ENCODE peak calls at places on chromosomes 12 and 14, in five cellular contexts. X is GM12878, D is GM23338, J is HepG2, A is HCT116. Q is an unnamed sample.

GRCh38 chr14:24334431-24335271 is at the start of gene ADCY4:
- DNase-seq in X (no peak), J (no peak), A (no peak), D (peak; percentile 56), Q (no peak)

GRCh38 chr14:103427485-103428443 is 42.5 kb downstream of the MARK3 start:
- DNase-seq in J (no peak), A (no peak), X (peak; percentile 36), D (peak; percentile 83), Q (no peak)

GRCh38 chr12:39804479-39805241 is 185.1 kb upstream of the ABCD2 start:
- DNase-seq in X (no peak), D (peak; percentile 2), A (no peak), J (no peak), Q (no peak)

GRCh38 chr14:62378057-62378456 is 615.8 kb downstream of the SNAPC1 start:
- DNase-seq in X (no peak), J (no peak), D (no peak), A (no peak), Q (no peak)

GRCh38 chr12:12723147-12723680 is 6.0 kb downstream of the CDKN1B start:
- DNase-seq in D (no peak), X (no peak), A (no peak), J (no peak), Q (no peak)

GRCh38 chr12:63045020-63045860 is 105.8 kb downstream of the AVPR1A start:
- DNase-seq in X (no peak), D (no peak), J (no peak), A (no peak), Q (no peak)

GRCh38 chr12:100404769-100405407 is 48.0 kb downstream of the SLC17A8 start:
- DNase-seq in D (peak; percentile 95), J (peak; percentile 76), X (peak; percentile 11), A (peak; percentile 84), Q (peak; percentile 4)

GRCh38 chr14:60665178-60665555 is 15.9 kb upstream of the SIX1 start:
- DNase-seq in J (peak; percentile 74), X (no peak), D (no peak), A (no peak), Q (no peak)

GRCh38 chr14:39265741-39266588 is 32.2 kb downstream of the MIA2 start:
- DNase-seq in X (no peak), A (peak; percentile 72), D (no peak), J (no peak), Q (peak; percentile 25)

GRCh38 chr12:99390707-99391106 is 256.8 kb upstream of the GARIN6 start:
- DNase-seq in D (peak; percentile 78), A (no peak), X (no peak), J (no peak), Q (peak; percentile 3)

GRCh38 chr12:114408881-114409795 is 3.2 kb upstream of the TBX5 start:
- DNase-seq in X (no peak), J (no peak), A (no peak), D (peak; percentile 75), Q (no peak)

GRCh38 chr12:116172224-116172849 is 105.2 kb downstream of the MED13L start:
- DNase-seq in X (no peak), D (no peak), A (no peak), J (no peak), Q (no peak)

GRCh38 chr12:39230086-39230485 is 212.8 kb downstream of the KIF21A start:
- DNase-seq in A (no peak), D (no peak), X (no peak), J (no peak), Q (no peak)

GRCh38 chr14:93271111-93271510 is 61.7 kb downstream of the BTBD7 start:
- DNase-seq in J (no peak), A (no peak), D (no peak), X (no peak), Q (no peak)

GRCh38 chr12:12482150-12482761 is 80.4 kb downstream of the DUSP16 start:
- DNase-seq in A (no peak), J (no peak), D (no peak), X (no peak), Q (no peak)

GRCh38 chr12:6333566-6333965 is 8.3 kb downstream of the TNFRSF1A start:
- DNase-seq in A (no peak), D (no peak), X (no peak), J (no peak), Q (no peak)

GRCh38 chr12:56522486-56523193 is 1.0 kb downstream of the RBMS2 start:
- DNase-seq in D (peak; percentile 60), J (no peak), A (no peak), X (no peak), Q (no peak)

GRCh38 chr12:27541031-27541719 is 17.2 kb downstream of the PPFIBP1 start:
- DNase-seq in X (no peak), A (no peak), J (no peak), D (peak; percentile 70), Q (no peak)

GRCh38 chr14:59208224-59208814 is 19.9 kb downstream of the DAAM1 start:
- DNase-seq in X (peak; percentile 65), J (no peak), A (no peak), D (no peak), Q (no peak)

GRCh38 chr12:45490232-45490881 is 239.1 kb upstream of the ARID2 start:
- DNase-seq in J (no peak), A (no peak), X (no peak), D (no peak), Q (no peak)

GRCh38 chr12:22334696-22335290 is at the start of gene ST8SIA1:
- DNase-seq in J (peak; percentile 7), X (no peak), A (no peak), D (peak; percentile 77), Q (no peak)

GRCh38 chr14:60758875-60759274 is 24.3 kb downstream of the MNAT1 start:
- DNase-seq in X (no peak), A (no peak), J (no peak), D (no peak), Q (no peak)

GRCh38 chr14:72863216-72864006 is 30.5 kb downstream of the DPF3 start:
- DNase-seq in X (peak; percentile 68), D (no peak), A (no peak), J (no peak), Q (no peak)

GRCh38 chr12:49200882-49201594 is 12.2 kb upstream of the TUBA1A start:
- DNase-seq in A (peak; percentile 51), J (no peak), X (peak; percentile 17), D (peak; percentile 72), Q (peak; percentile 55)

GRCh38 chr12:2641209-2641608 is 153.6 kb upstream of the FKBP4 start:
- DNase-seq in X (no peak), J (no peak), D (peak; percentile 80), A (peak; percentile 47), Q (no peak)

GRCh38 chr14:53793790-53794560 is 162.7 kb downstream of the BMP4 start:
- DNase-seq in X (no peak), D (no peak), A (no peak), J (peak; percentile 40), Q (no peak)

GRCh38 chr12:78192979-78193378 is 362.3 kb downstream of the NAV3 start:
- DNase-seq in X (no peak), D (no peak), A (no peak), J (no peak), Q (no peak)

GRCh38 chr12:89351489-89352241 is 636 bp downstream of the DUSP6 start:
- DNase-seq in J (no peak), A (no peak), X (no peak), D (no peak), Q (no peak)

GRCh38 chr12:6373022-6373787 is 2.2 kb downstream of the SCNN1A start:
- DNase-seq in A (peak; percentile 65), D (no peak), J (no peak), X (no peak), Q (no peak)

GRCh38 chr12:92444763-92445162 is 258.0 kb upstream of the PLEKHG7 start:
- DNase-seq in A (no peak), D (no peak), X (no peak), J (no peak), Q (peak; percentile 86)

GRCh38 chr12:56202838-56203237 is 13.6 kb upstream of the SMARCC2 start:
- DNase-seq in X (no peak), D (no peak), J (no peak), A (no peak), Q (no peak)

GRCh38 chr14:23091294-23092225 is 3.4 kb downstream of the ACIN1 start:
- DNase-seq in X (no peak), D (no peak), J (no peak), A (no peak), Q (no peak)

GRCh38 chr14:69356903-69357543 is 41.1 kb downstream of the ERH start:
- DNase-seq in A (no peak), X (no peak), J (peak; percentile 18), D (no peak), Q (no peak)

GRCh38 chr14:65038966-65039365 is 52.3 kb downstream of the FNTB start:
- DNase-seq in X (no peak), J (no peak), D (no peak), A (no peak), Q (no peak)

GRCh38 chr12:103840399-103840880 is 594 bp downstream of the NT5DC3 start:
- DNase-seq in A (no peak), X (no peak), D (no peak), J (no peak), Q (no peak)
- TF ChIP-seq REST in A (no peak), X (no peak), D (no peak), J (no peak), Q (no peak)

GRCh38 chr12:132247718-132248438 is 81.5 kb downstream of the GALNT9 start:
- DNase-seq in A (no peak), X (no peak), D (no peak), J (no peak), Q (no peak)
- TF ChIP-seq REST in A (no peak), X (no peak), D (no peak), J (no peak), Q (no peak)

GRCh38 chr12:108912361-108912760 is 32.5 kb downstream of the DAO start:
- DNase-seq in A (no peak), X (no peak), J (no peak), D (no peak), Q (no peak)

GRCh38 chr12:108905725-108906124 is 25.8 kb downstream of the DAO start:
- DNase-seq in J (no peak), D (no peak), A (no peak), X (no peak), Q (no peak)

GRCh38 chr12:108906971-108907370 is 27.1 kb downstream of the DAO start:
- DNase-seq in D (no peak), X (no peak), A (no peak), J (no peak), Q (no peak)

GRCh38 chr12:108911915-108912314 is 32.0 kb downstream of the DAO start:
- DNase-seq in A (no peak), J (no peak), X (no peak), D (no peak), Q (no peak)

GRCh38 chr12:108907861-108908302 is 28.0 kb downstream of the DAO start:
- DNase-seq in D (peak; percentile 33), J (peak; percentile 10), A (no peak), X (no peak), Q (no peak)
- TF ChIP-seq REST in D (no peak), J (no peak), A (no peak), X (no peak), Q (no peak)

GRCh38 chr12:20368653-20369163 is 371 bp downstream of the PDE3A start:
- DNase-seq in X (no peak), D (peak; percentile 69), J (no peak), A (no peak), Q (no peak)

GRCh38 chr12:20367731-20368652 is at the start of gene PDE3A:
- DNase-seq in X (no peak), D (peak; percentile 93), J (no peak), A (peak; percentile 39), Q (peak; percentile 44)

GRCh38 chr12:20370001-20370381 is 1.7 kb downstream of the PDE3A start:
- DNase-seq in X (no peak), D (peak; percentile 70), J (no peak), A (no peak), Q (no peak)

GRCh38 chr12:20370841-20371240 is 2.5 kb downstream of the PDE3A start:
- DNase-seq in X (no peak), J (no peak), A (no peak), D (no peak), Q (no peak)

GRCh38 chr12:20369164-20370000 is 1.0 kb downstream of the PDE3A start:
- DNase-seq in X (no peak), A (no peak), J (no peak), D (peak; percentile 79), Q (peak; percentile 33)
- TF ChIP-seq REST in X (no peak), A (no peak), J (no peak), D (no peak), Q (no peak)